ENCODE peak calls at places on chromosomes 7 and 10, in four cellular contexts. B is HL-60, I is GM12878, M is K562. S is an unnamed sample.

GRCh38 chr10:43264987-43265798 is 1.7 kb downstream of the RASGEF1A start:
- DNase-seq in B (no peak), I (no peak), M (peak; percentile 6), S (peak; percentile 18)

GRCh38 chr7:14902589-14902963 is at the start of gene DGKB:
- DNase-seq in B (no peak), M (no peak), I (no peak), S (no peak)

GRCh38 chr7:43211693-43212092 is 99.2 kb downstream of the HECW1 start:
- DNase-seq in M (no peak), B (no peak), I (no peak), S (no peak)

GRCh38 chr7:95817846-95818245 is 45.5 kb downstream of the DYNC1I1 start:
- DNase-seq in I (no peak), B (no peak), M (no peak), S (no peak)

GRCh38 chr10:50740351-50740688 is 584 bp downstream of the ASAH2B start:
- DNase-seq in I (peak; percentile 2), B (no peak), M (peak; percentile 3), S (no peak)

GRCh38 chr7:135178364-135178763 is 7.9 kb upstream of the CYREN start:
- DNase-seq in B (no peak), I (no peak), M (no peak), S (no peak)

GRCh38 chr7:92685146-92686042 is 95.2 kb upstream of the FAM133B start:
- DNase-seq in B (no peak), M (no peak), I (no peak), S (no peak)

GRCh38 chr10:118408145-118408544 is 66.0 kb upstream of the FAM204A start:
- DNase-seq in B (no peak), M (no peak), I (no peak), S (no peak)

GRCh38 chr10:124728071-124728829 is 15.9 kb downstream of the FAM53B start:
- DNase-seq in B (no peak), M (no peak), I (no peak), S (no peak)

GRCh38 chr10:100878291-100878910 is 34.4 kb upstream of the SLF2 start:
- DNase-seq in M (peak; percentile 55), B (peak; percentile 17), I (no peak), S (peak; percentile 47)

DNA sequence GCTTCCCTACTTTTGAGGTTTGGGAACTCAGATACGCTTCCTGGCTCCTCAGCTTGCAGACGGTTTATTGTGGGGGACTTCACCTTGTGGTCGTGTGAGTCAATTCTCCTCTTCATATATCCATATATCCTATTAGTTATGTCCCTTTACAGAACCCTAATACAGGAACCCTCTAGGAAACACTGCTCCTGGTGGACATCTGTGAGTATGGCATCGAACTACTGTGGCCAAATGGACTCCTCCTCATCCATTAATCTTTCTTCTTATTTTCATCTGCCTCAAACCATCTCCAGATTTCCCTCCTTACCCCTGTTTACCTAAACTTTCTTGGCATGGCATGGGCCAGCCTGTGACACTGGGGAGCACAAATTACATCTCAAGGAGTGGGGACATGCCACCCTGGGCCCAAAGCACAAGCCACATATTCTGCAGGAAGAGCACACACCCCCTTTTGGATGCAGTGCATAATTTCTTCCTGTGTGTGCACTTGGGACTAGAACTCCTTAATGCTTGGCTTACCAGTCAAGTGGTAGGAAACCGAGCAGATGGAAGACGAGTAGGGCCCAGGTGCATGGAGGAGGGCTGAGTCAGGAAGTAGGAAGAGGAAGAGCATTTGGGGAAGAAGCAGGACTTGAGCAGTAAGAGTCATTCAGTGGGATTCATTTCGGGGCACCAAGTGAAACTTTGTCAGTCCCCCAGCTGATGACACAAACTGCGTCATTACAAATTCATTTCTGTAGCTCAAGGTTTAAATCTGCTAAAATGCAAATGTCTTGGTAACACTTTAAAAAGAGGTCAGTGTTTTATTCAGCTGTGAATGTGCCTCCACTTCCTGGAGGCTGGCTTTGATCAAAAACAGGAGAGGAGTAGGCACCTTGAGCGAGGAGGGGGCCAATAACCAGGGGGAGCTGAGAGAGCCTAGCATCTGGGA is 80.8 kb upstream of the PLXNA4 start:
- DNase-seq in B (no peak), I (no peak), M (peak; percentile 59), S (no peak)
- TF ChIP-seq SPI1 in B (no peak), I (peak; percentile 7), M (no peak), S (peak; percentile 44)

GRCh38 chr10:10661176-10661575 is 356.5 kb upstream of the CELF2 start:
- DNase-seq in M (no peak), B (no peak), I (no peak), S (no peak)
- TF ChIP-seq SPI1 in M (no peak), B (no peak), I (no peak), S (no peak)

GRCh38 chr10:97518601-97519043 is 19.9 kb downstream of the UBTD1 start:
- DNase-seq in B (no peak), M (no peak), I (no peak), S (no peak)
- TF ChIP-seq SPI1 in B (no peak), M (no peak), I (no peak), S (no peak)

DNA sequence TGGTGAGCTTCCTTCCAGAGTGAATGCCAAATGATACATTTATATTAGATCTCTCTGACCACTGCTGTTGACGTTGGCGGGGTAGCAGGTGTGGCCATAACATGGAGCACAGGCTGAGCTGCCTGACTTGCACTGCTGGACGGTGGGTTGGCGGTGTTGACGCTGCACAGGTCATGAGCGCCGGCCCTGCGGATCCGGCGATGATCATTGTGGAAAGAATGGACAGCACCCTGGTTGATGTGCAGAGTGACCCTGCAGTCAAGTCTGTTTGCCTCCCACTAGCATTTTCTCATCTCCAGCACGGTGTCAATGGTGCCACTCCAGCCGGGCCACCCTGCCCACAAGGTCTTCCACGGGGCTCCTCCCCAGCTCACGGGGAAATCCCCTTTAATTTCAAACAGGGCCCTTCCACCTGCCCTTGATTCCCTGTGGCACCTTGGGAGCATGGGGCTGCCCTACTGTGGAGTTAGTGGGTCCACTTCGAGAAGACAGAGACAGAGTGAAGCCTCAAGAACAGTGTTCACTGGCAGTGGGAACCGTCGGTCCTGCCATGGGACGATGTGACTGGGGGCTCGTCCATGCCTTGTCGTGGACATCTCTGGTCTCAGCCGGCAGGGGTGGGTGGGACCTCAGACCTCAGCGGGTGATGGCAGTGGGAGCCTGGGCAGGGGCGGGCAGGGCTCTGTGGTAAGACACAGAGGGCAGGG is 613.5 kb downstream of the PTPRN2 start:
- DNase-seq in B (no peak), M (no peak), I (no peak), S (no peak)
- TF ChIP-seq SPI1 in B (no peak), M (no peak), I (no peak), S (no peak)

DNA sequence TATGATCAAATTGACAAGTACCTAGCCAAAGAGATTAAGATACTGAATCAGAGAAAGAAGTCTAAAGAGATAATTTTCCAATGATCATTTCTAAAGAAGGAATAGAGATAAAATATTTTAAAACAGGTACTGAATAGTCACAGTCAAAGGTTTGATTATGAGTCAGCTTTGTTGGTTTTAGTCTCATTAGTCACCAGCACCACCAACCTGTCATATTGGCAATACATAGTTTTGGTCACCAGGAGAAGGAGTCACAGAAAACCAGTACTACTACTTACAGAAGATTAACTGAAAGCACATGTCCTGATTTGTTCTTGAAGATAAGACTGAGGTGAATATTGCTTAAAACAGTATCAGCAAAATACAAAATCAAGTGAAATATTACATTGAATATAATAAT is 34.6 kb downstream of the ZEB1 start:
- DNase-seq in I (peak; percentile 73), B (peak; percentile 18), M (no peak), S (no peak)
- TF ChIP-seq SPI1 in I (peak; percentile 4), B (no peak), M (no peak), S (peak; percentile 24)

DNA sequence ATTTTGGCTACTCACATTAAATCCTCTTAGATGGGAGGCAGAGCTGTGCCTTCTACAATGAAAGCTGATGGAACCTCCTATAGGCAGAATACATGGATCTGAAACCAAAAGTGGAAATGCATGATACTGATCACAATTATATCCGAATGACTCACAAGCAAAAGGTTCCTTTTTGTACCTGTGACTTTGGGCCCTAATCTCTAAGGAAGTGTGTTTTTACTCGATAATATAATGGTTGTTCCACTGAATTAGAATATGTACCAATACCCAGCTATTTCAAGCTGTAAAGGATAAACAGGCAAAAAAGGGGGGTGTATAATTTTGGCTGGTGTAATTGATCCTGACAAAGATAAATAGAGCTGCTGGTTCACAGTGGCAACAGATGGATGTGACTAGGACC is 17.6 kb upstream of the LAMB1 start:
- DNase-seq in M (no peak), I (no peak), B (no peak), S (no peak)
- TF ChIP-seq SPI1 in M (no peak), I (no peak), B (no peak), S (no peak)

GRCh38 chr10:122647383-122647968 is 52.2 kb downstream of the C10orf120 start:
- DNase-seq in I (no peak), B (no peak), M (no peak), S (no peak)
- TF ChIP-seq SPI1 in I (no peak), B (no peak), M (no peak), S (no peak)

DNA sequence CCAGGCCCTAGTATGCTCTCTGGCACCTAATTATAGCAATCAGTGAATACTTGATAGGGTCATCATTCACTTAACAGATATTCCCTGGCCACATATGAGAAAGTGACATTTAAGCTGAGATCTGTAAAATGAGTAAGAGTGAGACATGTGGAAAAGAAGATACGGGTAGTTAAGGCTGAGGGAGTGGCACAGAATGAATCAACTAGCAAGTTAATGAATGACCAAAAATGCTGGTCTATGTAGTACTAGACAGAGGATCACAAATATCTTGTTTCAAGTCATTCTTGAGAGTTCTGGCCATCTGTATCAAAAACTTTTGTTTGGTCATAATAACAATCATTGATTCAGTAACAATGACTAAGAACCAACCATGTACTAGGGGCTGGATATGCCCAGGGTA is 954.9 kb downstream of the CNTNAP2 start:
- DNase-seq in I (no peak), M (no peak), B (no peak), S (no peak)
- TF ChIP-seq SPI1 in I (no peak), M (no peak), B (no peak), S (no peak)